ENCODE peak calls at places on chromosomes 7 and 10, in four cellular contexts. B is PC-3, Q is aorta, E is ovary. X is an unnamed sample. For H3K4me1, the result is how much of the 10 kb centered on the place peaks cover.

GRCh38 chr10:23293973-23294372 is 50.6 kb downstream of the C10orf67 start:
- DNase-seq in B (no peak), Q (no peak), E (no peak), X (no peak)

GRCh38 chr10:58807631-58808024 is 295.0 kb downstream of the BICC1 start:
- DNase-seq in B (peak), Q (peak), E (peak), X (no peak)

GRCh38 chr10:66773418-66773817 is 152.4 kb upstream of the LRRTM3 start:
- DNase-seq in B (no peak), Q (no peak), E (no peak), X (no peak)

GRCh38 chr7:98323597-98324322 is 42.3 kb downstream of the BRI3 start:
- DNase-seq in B (no peak), Q (no peak), E (no peak), X (no peak)

GRCh38 chr10:133489816-133490588 is 36.3 kb downstream of the SCART1 start:
- DNase-seq in B (no peak), Q (no peak), E (no peak), X (no peak)

GRCh38 chr10:53843691-53844362 is 957.2 kb downstream of the PCDH15 start:
- DNase-seq in B (peak), Q (no peak), E (no peak), X (no peak)

GRCh38 chr7:95102662-95103061 is 195.3 kb downstream of the PPP1R9A start:
- DNase-seq in B (peak), Q (no peak), E (no peak), X (no peak)

GRCh38 chr10:71740069-71740468 is 20.5 kb upstream of the C10orf105 start:
- DNase-seq in B (no peak), Q (peak), E (no peak), X (no peak)

GRCh38 chr10:132409667-132410028 is 12.6 kb downstream of the PWWP2B start:
- DNase-seq in B (no peak), Q (no peak), E (no peak), X (no peak)

GRCh38 chr10:74882427-74882826 is 56.0 kb downstream of the KAT6B start:
- DNase-seq in B (peak), Q (no peak), E (no peak), X (no peak)

GRCh38 chr7:135334830-135335543 is 101.3 kb downstream of the STRA8 start:
- DNase-seq in B (no peak), Q (no peak), E (no peak), X (peak)

GRCh38 chr10:30917790-30918189 is 113.9 kb downstream of the ZNF438 start:
- DNase-seq in B (no peak), Q (no peak), E (no peak), X (no peak)

GRCh38 chr10:31897506-31897905 is 31.1 kb downstream of the ARHGAP12 start:
- DNase-seq in B (no peak), Q (no peak), E (no peak), X (no peak)

GRCh38 chr7:137408096-137408495 is 64.6 kb upstream of the PTN start:
- DNase-seq in B (no peak), Q (no peak), E (no peak), X (no peak)

GRCh38 chr7:137399827-137400823 is 56.6 kb upstream of the PTN start:
- DNase-seq in B (peak), Q (no peak), E (no peak), X (peak)

GRCh38 chr7:137404918-137405317 is 61.4 kb upstream of the PTN start:
- DNase-seq in B (no peak), Q (no peak), E (no peak), X (no peak)

GRCh38 chr7:137403282-137403681 is 59.7 kb upstream of the PTN start:
- DNase-seq in B (no peak), Q (no peak), E (no peak), X (no peak)

GRCh38 chr7:137402535-137403258 is 59.2 kb upstream of the PTN start:
- DNase-seq in B (no peak), Q (no peak), E (no peak), X (no peak)
- H3K4me3 ChIP-seq in B (no peak), Q (no peak), E (no peak), X (no peak)

GRCh38 chr7:148815612-148816011 is 68.5 kb downstream of the EZH2 start:
- DNase-seq in B (no peak), Q (no peak), E (no peak), X (no peak)

GRCh38 chr7:148824864-148825263 is 59.2 kb downstream of the EZH2 start:
- DNase-seq in B (no peak), Q (no peak), E (no peak), X (no peak)

GRCh38 chr7:148821422-148821821 is 62.7 kb downstream of the EZH2 start:
- DNase-seq in B (no peak), Q (no peak), E (no peak), X (no peak)

GRCh38 chr7:148814938-148815559 is 69.0 kb downstream of the EZH2 start:
- DNase-seq in B (no peak), Q (no peak), E (no peak), X (no peak)

DNA sequence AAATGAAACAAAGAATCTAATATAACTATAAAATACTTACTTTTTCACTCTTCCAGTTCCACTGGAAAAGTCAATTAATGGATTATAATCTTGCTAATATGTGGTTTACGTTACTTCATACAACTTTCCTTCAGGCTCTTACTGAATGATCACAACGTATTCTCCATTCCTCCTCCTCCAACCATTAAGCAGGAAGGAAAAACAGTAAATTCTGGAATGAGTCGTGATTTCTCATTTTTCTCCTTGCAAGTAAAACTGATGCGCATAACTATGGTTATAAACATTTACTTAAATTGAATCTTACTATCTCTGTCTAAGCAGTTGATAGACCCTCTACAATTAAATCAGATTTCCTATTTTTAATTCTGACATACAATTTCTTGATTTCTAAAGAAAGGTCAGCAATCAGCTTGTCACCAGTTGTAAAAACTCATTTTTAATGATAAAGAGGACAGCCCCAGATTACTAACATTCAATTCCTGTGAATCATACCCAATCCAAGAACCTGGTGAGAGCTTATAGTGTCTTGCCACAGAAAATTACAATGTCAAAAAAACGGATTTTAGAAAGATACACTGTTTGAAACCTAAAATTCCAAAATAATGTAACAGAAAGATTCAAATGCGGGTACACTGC is 64.3 kb downstream of the EZH2 start:
- DNase-seq in B (peak), Q (no peak), E (no peak), X (peak)
- H3K4me1 ChIP-seq in B (under half), Q (under half), E (under half), X (under half)

GRCh38 chr10:17062009-17062408 is 67.6 kb downstream of the CUBN start:
- DNase-seq in B (peak), Q (no peak), E (no peak), X (no peak)

GRCh38 chr10:17062493-17063487 is 66.8 kb downstream of the CUBN start:
- DNase-seq in B (peak), Q (peak), E (peak), X (peak)

GRCh38 chr10:17060289-17060688 is 69.3 kb downstream of the CUBN start:
- DNase-seq in B (no peak), Q (no peak), E (no peak), X (no peak)

GRCh38 chr10:17059197-17059688 is 70.4 kb downstream of the CUBN start:
- DNase-seq in B (peak), Q (no peak), E (no peak), X (no peak)

DNA sequence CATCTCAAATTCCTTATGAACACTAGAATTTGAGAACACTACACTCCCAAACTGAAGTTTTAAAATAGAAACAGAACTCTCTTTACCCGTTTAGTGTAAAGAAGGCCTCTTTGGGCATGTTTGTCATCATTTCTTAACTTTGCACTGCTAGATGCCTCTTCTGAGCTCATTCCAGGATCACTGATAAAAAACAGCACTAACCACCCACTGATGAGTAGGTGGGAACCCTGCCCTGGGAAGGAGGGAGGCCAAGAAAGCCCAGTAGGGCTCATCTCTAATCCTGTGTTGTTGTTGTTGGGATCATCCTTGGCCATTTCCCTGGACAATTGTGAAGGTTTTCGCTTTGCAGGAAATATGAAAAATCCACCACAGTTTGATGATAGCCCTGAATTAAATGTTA is 68.2 kb downstream of the CUBN start:
- DNase-seq in B (no peak), Q (no peak), E (no peak), X (no peak)
- H3K4me3 ChIP-seq in B (no peak), Q (no peak), E (no peak), X (no peak)

DNA sequence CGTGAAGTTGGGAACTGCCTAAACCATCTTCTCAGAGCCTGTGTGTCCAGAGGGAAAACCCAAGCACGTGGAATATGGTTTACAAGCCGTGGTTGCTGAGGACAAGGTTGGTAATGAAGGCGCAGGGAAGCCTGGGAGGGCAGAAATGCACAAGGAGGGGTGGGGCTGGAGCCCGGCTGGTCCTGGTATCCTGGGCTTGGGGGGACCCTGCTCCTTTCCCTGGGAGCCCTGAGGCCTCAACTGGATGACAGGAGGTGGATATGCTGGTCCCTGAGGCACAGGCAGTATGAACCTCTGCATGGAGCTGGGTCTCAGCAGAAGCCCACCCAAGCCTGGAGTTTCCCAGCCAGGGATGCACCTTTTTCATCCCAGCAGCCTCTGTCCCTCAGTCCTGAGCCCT is 80.3 kb upstream of the RET start:
- DNase-seq in B (no peak), Q (no peak), E (no peak), X (no peak)
- H3K4me1 ChIP-seq in B (under half), Q (under half), E (under half), X (under half)

DNA sequence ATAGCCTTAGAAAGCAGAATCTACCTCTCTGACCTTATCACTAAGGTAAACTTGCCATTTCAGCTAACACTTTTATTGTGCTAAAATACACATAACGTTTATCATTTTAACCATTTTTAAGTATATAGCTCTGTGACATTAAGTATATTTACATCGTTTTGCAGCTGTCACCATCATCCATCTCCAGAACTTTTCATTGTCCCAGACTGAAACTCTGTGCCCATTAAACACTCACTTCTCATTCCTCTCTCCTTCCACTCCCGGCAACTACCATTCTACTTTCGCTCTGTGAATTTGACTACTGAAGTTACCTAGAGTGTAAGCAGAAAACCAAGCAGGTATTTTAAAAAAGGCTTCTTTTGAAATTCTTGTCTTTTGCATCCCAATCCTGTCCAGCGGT is 1.3 kb downstream of the DDX50 start:
- DNase-seq in B (no peak), Q (no peak), E (no peak), X (no peak)
- H3K4me3 ChIP-seq in B (peak), Q (no peak), E (peak), X (peak)

GRCh38 chr7:66303454-66304160 is 98.5 kb downstream of the TPST1 start:
- DNase-seq in B (no peak), Q (no peak), E (no peak), X (no peak)
- H3K4me1 ChIP-seq in B (under half), Q (under half), E (under half), X (under half)

GRCh38 chr7:151821226-151821625 is 55.7 kb downstream of the PRKAG2 start:
- DNase-seq in B (no peak), Q (no peak), E (no peak), X (no peak)

GRCh38 chr7:151823783-151824182 is 53.1 kb downstream of the PRKAG2 start:
- DNase-seq in B (no peak), Q (no peak), E (no peak), X (no peak)

GRCh38 chr7:151821806-151822540 is 54.9 kb downstream of the PRKAG2 start:
- DNase-seq in B (no peak), Q (no peak), E (no peak), X (no peak)

GRCh38 chr7:151824285-151824950 is 52.5 kb downstream of the PRKAG2 start:
- DNase-seq in B (no peak), Q (no peak), E (no peak), X (no peak)

DNA sequence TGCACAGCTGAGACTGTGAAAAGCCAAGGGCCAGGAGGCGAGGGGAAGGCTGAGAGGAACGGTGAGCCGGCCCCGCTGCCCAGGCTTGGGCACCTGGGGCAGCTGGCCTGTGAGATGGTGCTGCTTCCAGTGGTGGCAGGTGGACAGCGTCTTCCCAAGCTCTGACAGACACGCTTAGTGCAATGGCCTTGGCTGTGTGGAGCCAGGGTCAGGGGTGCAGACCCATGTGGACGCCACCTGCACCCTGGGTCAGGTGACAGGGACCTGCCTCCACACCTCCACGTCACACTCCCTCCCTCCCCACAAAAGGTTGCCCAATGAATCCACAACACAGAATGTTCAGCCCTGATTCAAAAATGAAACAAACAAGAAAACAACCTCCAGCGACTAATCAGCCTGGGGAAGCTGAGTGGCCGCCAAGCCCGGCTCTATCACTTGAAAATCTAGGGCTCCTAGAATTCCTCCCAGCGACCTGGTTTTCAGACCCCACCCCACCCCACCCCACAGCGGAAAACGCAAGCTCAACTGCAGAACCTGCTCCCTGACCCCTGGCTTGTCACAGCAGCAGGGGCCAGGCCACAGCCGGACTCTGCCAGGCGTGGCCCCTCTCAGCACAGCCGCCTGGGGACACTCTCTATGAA is 54.3 kb downstream of the PRKAG2 start:
- DNase-seq in B (no peak), Q (no peak), E (no peak), X (no peak)
- H3K4me3 ChIP-seq in B (no peak), Q (no peak), E (no peak), X (no peak)

X was measured in SJSA1.